ENCODE peak calls at places on chromosomes 13 and 19, in nine cellular contexts. S, N, W, G, F, E, K, Q and J are unnamed samples.

GRCh38 chr13:109192306-109192705 is 562.9 kb downstream of the MYO16 start:
- DNase-seq in S (no peak), N (no peak), W (no peak), G (no peak), F (no peak), E (no peak), K (no peak), Q (no peak), J (no peak)

GRCh38 chr13:72953391-72953960 is 105.3 kb upstream of the KLF5 start:
- DNase-seq in S (no peak), N (no peak), W (no peak), G (no peak), F (peak; percentile 74), E (no peak), K (no peak), Q (no peak), J (no peak)

GRCh38 chr13:27770809-27771208 is 21.5 kb upstream of the GSX1 start:
- DNase-seq in S (no peak), N (no peak), W (no peak), G (peak; percentile 76), F (no peak), E (no peak), K (peak; percentile 56), Q (no peak), J (peak; percentile 31)

GRCh38 chr13:32036131-32036695 is 4.6 kb downstream of the FRY start:
- DNase-seq in S (no peak), N (no peak), W (no peak), G (no peak), F (no peak), E (no peak), K (no peak), Q (no peak), J (no peak)

GRCh38 chr19:27859689-27860088 is 1353.3 kb downstream of the UQCRFS1 start:
- DNase-seq in S (no peak), N (no peak), W (no peak), G (no peak), F (no peak), E (no peak), K (no peak), Q (no peak), J (no peak)

GRCh38 chr19:43895727-43896126 is 39.4 kb downstream of the ZNF45 start:
- DNase-seq in S (no peak), N (no peak), W (no peak), G (no peak), F (no peak), E (no peak), K (no peak), Q (no peak), J (no peak)

GRCh38 chr13:39148513-39148961 is 110.3 kb downstream of the NHLRC3 start:
- DNase-seq in S (peak; percentile 33), N (no peak), W (peak; percentile 28), G (peak; percentile 68), F (no peak), E (no peak), K (no peak), Q (peak; percentile 2), J (no peak)

GRCh38 chr13:87535911-87536310 is 135.3 kb upstream of the SLITRK5 start:
- DNase-seq in S (no peak), N (no peak), W (no peak), G (no peak), F (no peak), E (no peak), K (no peak), Q (no peak), J (no peak)

GRCh38 chr19:19207637-19208582 is 3.8 kb upstream of the NCAN start:
- DNase-seq in S (no peak), N (no peak), W (no peak), G (no peak), F (no peak), E (no peak), K (no peak), Q (no peak), J (no peak)

GRCh38 chr13:32824671-32825070 is 191.6 kb upstream of the KL start:
- DNase-seq in S (no peak), N (no peak), W (peak; percentile 85), G (peak; percentile 84), F (no peak), E (no peak), K (no peak), Q (no peak), J (no peak)

GRCh38 chr13:106176103-106176502 is 359.4 kb downstream of the EFNB2 start:
- DNase-seq in S (no peak), N (no peak), W (peak; percentile 67), G (no peak), F (no peak), E (no peak), K (no peak), Q (no peak), J (no peak)

GRCh38 chr13:113856716-113857065 is 7.2 kb downstream of the GAS6 start:
- DNase-seq in S (no peak), N (no peak), W (peak; percentile 69), G (peak; percentile 39), F (peak; percentile 81), E (no peak), K (no peak), Q (no peak), J (no peak)

GRCh38 chr13:39047560-39047959 is 9.3 kb downstream of the NHLRC3 start:
- DNase-seq in S (no peak), N (no peak), W (no peak), G (peak; percentile 80), F (no peak), E (no peak), K (peak; percentile 52), Q (no peak), J (no peak)

GRCh38 chr19:40726279-40726678 is 9.4 kb downstream of the ITPKC start:
- DNase-seq in S (no peak), N (no peak), W (no peak), G (no peak), F (no peak), E (no peak), K (no peak), Q (no peak), J (no peak)

GRCh38 chr19:3712663-3713531 is 4.7 kb downstream of the TJP3 start:
- DNase-seq in S (no peak), N (no peak), W (no peak), G (no peak), F (peak; percentile 80), E (no peak), K (no peak), Q (no peak), J (no peak)

DNA sequence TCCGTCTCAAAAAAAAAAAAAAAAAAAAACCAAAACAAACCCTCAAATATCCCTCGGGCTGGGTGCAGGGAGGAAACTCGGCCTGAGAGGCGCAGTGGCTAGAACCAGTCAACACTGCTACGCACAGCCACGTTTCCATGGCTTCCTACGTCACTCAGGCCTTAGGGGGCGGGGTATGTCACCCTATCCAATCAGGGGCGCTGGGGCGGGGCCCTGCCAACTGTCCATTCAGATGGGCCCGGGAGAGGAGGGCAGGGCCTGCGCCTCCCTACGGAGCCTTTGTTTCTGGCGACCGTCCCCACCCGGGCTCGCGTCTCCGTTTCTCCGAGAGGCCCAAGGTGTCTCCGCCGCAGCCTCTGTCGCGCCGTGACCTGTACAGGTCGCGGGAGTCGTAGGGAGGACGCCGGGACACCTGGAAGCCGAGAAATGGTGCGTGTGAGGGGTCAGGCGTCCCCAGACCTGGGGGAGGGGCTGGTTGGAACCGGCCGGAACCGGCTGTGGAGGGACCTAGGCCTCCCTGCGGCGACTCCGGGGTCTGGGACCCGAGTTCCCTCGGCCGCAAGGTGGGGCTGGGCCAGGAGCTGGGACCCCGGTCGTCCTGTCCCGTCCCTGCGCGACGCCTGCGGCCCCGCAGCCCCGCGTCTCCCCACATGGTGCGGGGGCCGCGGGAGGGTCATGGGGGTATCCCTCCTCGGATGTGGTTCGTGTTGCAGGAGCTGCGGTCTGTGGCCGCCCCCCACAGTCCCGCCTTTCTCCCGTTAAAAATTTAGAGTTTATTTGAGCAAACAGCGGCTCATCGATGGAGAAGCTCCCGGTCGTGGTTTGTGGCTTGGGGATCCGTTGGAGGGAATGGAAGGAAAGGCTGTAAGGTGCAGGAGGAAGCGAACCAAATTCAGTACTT is at the start of gene ZNF627:
- DNase-seq in S (peak; percentile 100), N (peak; percentile 96), W (peak; percentile 97), G (peak; percentile 99), F (peak; percentile 100), E (peak; percentile 97), K (peak; percentile 100), Q (peak; percentile 95), J (peak; percentile 99)
- TF ChIP-seq CTCF in S (no peak), N (no peak), W (no peak), G (peak; percentile 42), F (no peak), E (peak; percentile 34), K (no peak), Q (no peak), J (peak; percentile 13)

DNA sequence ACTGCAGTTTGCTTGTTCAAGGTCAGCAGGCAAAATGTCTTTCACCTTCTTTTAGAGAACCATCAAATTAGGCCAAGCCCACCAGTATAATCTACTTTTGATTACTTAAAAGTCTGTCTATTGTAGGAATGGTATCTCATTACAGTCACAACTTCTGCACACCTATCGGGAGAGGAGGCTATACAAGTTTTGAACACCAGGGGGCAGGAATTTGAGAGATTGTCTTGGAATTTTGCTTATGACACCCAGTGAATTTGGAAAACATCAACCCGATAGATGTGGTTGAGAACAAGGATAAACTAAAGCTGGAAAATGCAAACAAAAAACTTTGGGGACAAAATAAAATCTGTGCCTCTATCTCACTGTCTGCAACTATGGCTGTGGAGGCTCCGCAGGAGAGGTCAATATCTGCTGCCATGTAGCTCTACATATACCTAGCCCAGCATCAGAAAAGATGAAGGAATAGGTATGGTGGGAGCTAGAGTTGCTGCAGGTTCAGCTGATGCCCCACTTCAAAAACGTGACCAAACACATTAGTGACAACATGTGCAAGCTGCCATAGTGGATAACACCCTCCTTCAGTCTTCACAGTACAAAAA is 1299.2 kb upstream of the SPRY2 start:
- DNase-seq in S (no peak), N (no peak), W (no peak), G (no peak), F (no peak), E (no peak), K (peak; percentile 13), Q (no peak), J (peak; percentile 20)
- TF ChIP-seq CTCF in S (no peak), N (no peak), W (no peak), G (peak; percentile 59), F (peak; percentile 49), E (peak; percentile 62), K (peak; percentile 54), Q (no peak), J (peak; percentile 83)

DNA sequence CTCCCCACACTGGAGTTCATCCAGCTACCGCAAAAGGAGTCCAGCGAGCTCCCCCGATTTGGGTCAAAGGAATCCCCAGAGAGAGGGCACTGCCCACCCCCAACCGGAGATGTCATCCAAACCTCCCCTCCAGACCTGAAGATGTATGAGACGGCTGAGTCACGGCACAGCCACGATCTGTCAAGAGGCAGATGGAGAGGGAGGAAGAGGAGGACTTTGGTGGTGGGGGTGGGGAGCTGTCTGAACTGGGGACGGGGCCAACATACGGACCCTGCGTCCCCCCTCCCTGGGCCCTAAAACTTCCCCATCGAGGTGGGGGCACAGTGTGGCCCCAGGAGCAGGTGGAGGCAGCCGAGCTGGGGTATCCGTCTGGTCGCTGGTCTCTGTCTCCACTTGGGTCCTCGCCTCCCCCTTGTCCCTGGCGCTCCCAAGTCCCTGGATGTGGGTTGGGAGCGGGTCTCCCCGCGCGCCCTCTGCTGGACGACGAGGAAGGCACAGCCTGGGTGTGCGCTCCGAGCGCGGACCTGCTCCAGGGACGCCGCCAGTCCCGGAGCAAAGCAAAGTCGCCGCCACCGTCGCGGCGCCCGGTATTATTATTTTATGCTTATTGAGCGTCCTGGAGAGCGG is 3.8 kb downstream of the PDE4A start:
- DNase-seq in S (peak; percentile 75), N (no peak), W (peak; percentile 48), G (peak; percentile 96), F (peak; percentile 91), E (peak; percentile 89), K (peak; percentile 92), Q (no peak), J (peak; percentile 95)
- TF ChIP-seq CTCF in S (peak; percentile 96), N (peak; percentile 78), W (peak; percentile 81), G (peak; percentile 97), F (peak; percentile 77), E (peak; percentile 96), K (peak; percentile 93), Q (peak; percentile 88), J (peak; percentile 97)

GRCh38 chr13:41528021-41528420 is 70.7 kb downstream of the RGCC start:
- DNase-seq in S (no peak), N (no peak), W (no peak), G (no peak), F (no peak), E (no peak), K (no peak), Q (no peak), J (no peak)
- TF ChIP-seq CTCF in S (no peak), N (no peak), W (no peak), G (no peak), F (no peak), E (no peak), K (no peak), Q (no peak), J (no peak)